ENCODE peak calls at places on chromosomes 11 and 22, in four cellular contexts. X, G, C and I are unnamed samples.

GRCh38 chr11:36774603-36775002 is 176.6 kb upstream of the RAG2 start:
- DNase-seq in G (no peak), C (peak; percentile 57), X (no peak), I (no peak)

GRCh38 chr11:119704849-119705248 is 24.2 kb downstream of the NECTIN1 start:
- DNase-seq in C (no peak), X (no peak), G (no peak), I (no peak)

GRCh38 chr11:120337133-120337895 is 1.1 kb downstream of the ARHGEF12 start:
- DNase-seq in C (peak; percentile 59), X (no peak), G (peak; percentile 52), I (peak; percentile 65)

GRCh38 chr11:72179804-72180396 is 12.0 kb upstream of the FOLR1 start:
- DNase-seq in X (no peak), G (no peak), C (no peak), I (no peak)

GRCh38 chr11:78244546-78245315 is 56.0 kb downstream of the USP35 start:
- DNase-seq in C (peak; percentile 75), X (no peak), G (no peak), I (no peak)

GRCh38 chr11:15843309-15843857 is 513.0 kb downstream of the SOX6 start:
- DNase-seq in G (peak; percentile 74), C (peak; percentile 71), X (no peak), I (no peak)

GRCh38 chr11:119006696-119007095 is 8.8 kb downstream of the CENATAC start:
- DNase-seq in C (no peak), X (no peak), G (no peak), I (no peak)

GRCh38 chr11:68862426-68862825 is 20.7 kb upstream of the CPT1A start:
- DNase-seq in C (no peak), G (no peak), X (no peak), I (no peak)

GRCh38 chr11:96309643-96310017 is 33.4 kb downstream of the MAML2 start:
- DNase-seq in C (no peak), X (no peak), G (no peak), I (no peak)

GRCh38 chr11:96311120-96311568 is 31.9 kb downstream of the MAML2 start:
- DNase-seq in X (no peak), G (no peak), C (peak; percentile 79), I (no peak)

GRCh38 chr11:96309001-96309642 is 33.9 kb downstream of the MAML2 start:
- DNase-seq in X (no peak), C (peak; percentile 82), G (no peak), I (no peak)

GRCh38 chr11:96307748-96308133 is 35.3 kb downstream of the MAML2 start:
- DNase-seq in G (no peak), X (no peak), C (peak; percentile 90), I (no peak)

DNA sequence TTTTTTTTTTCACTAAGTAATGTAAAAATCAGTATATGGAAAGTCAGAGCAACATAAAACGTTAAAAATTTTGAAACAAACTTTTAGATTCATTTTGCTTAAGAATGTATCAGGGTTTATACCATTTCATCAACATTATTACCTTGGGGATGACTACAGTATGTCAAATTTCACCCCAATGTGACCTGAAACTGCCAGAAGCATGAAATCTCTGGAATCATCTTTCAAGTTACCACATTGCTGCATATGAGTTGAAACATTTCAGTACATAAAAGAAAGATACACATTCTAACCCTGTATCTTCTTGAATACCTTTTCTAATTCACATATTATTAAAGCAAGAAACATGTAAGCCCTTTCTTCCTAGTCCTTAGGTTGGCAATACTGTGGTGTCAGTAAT is 32.8 kb downstream of the MAML2 start:
- DNase-seq in X (no peak), G (no peak), C (no peak), I (no peak)
- H3K27ac ChIP-seq in X (no peak overlapping the region), G (no peak overlapping the region), C (no peak overlapping the region), I (no peak overlapping the region)

GRCh38 chr22:19001204-19001603 is 65.1 kb upstream of the PRODH start:
- DNase-seq in G (no peak), C (no peak), X (no peak), I (no peak)
- H3K27ac ChIP-seq in G (no peak overlapping the region), C (no peak overlapping the region), X (no peak overlapping the region), I (no peak overlapping the region)

DNA sequence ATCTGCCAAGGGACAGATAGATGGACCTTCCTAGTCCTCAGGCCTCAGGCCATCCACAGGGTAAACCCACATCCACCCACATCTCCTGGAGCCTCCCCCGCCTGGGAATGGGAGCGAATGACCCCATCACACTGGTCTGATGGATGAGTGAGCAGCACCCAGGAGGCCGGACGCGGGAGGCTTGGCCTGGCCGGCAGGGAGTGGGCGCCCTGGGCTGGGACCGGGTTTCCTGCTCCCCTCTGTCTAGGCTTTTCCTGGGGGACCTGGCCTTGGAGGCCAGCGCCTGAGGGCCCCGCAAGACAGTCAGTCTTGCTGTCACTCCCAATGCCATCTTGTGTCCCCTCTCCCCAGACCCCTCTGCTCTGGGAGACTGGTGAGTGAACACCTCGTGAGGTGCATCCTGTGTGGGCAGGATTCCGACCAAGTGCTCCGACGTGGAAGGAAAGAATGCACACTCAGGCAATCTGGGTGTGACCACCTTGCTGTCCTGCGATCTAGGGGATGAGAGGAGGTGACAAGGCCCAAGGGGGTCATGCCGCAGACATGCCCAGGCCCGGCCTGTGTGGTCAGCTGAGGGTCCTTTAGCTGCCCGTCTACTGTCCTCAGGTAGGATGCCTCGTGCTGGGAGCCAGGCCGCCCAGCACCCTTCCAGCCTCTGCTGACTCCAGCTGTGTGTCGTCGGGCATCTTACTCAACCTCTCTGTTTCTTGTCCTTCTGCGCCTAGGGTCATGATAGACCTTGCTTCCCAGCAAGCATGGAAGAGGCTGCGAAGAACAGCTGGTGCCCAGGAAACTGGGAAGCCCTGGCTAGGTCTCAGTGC is 26.5 kb upstream of the WNT7B start:
- DNase-seq in C (no peak), X (no peak), G (no peak), I (no peak)
- H3K27ac ChIP-seq in C (no peak overlapping the region), X (no peak overlapping the region), G (no peak overlapping the region), I (peak overlapping the region; percentile 70)

GRCh38 chr22:18056161-18056666 is 21.6 kb upstream of the PEX26 start:
- DNase-seq in X (no peak), G (no peak), C (no peak), I (peak; percentile 68)
- H3K27ac ChIP-seq in X (no peak overlapping the region), G (peak overlapping the region; percentile 39), C (no peak overlapping the region), I (peak overlapping the region; percentile 80)

DNA sequence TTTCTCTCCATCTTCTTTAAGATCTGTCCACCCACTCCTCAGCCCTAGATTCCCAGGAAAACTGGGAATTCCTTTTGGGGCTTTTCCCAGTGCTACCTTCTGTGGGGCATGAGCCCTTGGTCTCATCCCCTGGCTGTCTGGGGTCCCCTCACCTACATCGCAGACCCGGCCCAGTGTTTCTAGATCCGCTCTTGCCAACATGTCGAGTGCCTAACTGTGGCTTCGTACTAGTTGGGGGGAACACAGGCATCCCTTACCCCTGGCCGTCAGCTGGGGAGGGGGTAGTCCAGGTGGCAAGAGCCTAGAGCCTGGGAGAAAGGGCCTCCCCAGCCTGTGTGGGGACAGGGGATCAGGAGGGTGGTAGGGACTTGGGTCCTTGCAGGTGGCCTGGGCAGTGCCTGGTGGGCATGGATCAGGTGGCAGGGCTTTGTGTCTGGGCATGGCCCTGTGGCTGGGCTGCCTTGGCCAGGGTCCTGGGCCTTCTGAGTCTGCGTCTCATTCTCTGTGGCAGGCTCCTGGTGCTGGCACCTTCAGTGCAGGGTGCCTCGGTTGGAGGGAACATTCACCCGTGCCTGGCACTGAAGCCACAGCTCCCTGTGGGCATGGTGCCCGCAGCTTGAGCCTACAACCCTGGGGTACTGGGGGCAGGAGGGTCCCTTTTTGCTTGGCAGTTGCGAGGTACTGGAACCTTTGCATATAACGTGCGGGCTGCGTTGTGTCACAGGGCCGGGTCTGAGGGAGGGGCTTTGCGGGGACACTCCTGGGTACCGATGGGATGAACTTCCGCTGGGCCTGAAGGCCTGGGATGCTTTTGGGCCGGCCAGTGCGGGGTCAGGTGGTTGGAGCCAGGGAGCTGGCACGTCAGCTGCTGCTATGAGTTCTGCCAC is 4.1 kb downstream of the KCNQ1 start:
- DNase-seq in X (no peak), C (no peak), G (no peak), I (no peak)
- H3K27ac ChIP-seq in X (no peak overlapping the region), C (no peak overlapping the region), G (no peak overlapping the region), I (peak overlapping the region; percentile 50)

DNA sequence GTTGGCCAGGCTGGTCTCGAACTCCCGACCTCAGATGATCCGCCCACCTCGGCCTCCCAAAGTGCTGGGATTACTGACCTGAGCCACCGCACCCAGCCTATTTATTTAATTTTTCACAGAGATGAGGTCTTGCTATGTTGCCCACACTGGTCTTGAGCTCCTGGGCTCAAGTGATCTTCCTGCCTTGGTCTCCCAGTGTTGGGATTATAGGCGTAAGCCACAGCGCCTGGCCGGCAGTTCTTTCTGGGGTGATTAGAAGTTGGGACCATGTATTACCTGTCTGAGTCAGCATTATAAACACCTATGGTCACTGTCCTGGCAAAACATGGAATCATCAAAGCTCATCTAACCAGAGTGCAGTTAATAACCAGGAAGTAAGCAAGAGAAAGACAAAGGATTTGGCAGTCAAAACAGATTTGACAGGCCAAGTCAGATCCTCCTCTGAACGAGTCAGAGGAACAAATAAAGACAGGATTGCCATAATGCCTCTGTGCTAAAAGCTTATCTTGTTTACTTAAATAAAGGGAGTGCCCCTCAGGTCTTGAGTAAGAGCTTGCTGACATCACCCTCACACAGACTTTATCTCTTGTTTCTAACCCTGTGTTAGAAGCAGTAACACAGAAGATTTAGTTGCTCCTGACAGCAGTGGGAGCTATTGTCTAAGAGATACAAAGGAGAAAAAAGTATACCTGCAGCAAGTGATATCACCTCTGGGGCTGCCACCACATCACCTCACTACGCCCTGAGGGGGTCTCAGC is 3.7 kb downstream of the SERPIND1 start:
- DNase-seq in C (peak; percentile 95), X (no peak), G (no peak), I (peak; percentile 40)
- H3K27ac ChIP-seq in C (peak overlapping the region; percentile 59), X (peak overlapping the region; percentile 71), G (no peak overlapping the region), I (peak overlapping the region; percentile 75)

DNA sequence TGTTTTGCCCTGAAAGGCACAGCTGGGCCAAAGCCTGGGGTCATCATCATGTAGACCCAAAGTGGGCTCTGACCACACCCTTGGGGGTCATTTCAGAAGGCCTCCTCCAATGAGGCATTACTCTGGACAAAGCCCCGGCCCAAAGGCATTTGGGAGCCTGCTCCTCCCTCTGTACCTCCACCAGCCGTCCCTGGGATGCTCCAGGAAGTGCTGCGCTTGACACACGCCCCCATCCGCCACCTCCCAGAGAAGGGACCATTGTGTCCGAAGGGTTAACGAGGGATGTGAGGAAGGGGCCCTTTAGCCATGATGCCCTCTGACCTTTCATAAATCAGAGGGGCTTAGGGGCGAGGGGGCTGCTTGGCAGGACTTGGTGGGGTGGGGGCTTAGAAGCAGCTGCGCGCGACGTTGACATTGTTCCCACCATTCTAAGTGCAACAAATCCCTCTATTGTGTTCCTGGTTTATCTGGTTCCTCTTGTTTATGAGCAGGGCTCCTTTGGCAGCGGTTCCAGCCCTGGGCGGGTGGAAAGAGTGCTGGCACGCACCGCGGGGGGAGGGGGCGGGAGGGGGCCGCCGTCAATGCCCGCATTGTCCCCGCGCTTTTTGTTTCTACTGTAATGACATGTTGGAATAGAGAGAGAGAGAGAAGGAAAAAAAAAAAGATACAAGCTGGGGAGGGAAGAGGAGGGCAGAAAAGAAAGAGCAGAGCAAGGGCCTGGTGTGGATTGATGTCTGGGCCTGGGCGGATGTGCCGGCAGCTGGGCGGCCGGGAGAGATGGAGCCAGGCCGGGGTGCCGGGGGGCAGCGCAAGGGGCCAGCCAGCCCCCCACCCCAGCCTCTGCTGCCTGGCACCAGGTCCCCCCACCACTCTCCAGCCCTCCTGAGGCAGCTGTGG is 32.1 kb upstream of the SOX10 start:
- DNase-seq in X (no peak), C (peak; percentile 80), G (peak; percentile 93), I (peak; percentile 71)
- H3K27ac ChIP-seq in X (no peak overlapping the region), C (no peak overlapping the region), G (peak overlapping the region; percentile 92), I (peak overlapping the region; percentile 65)

DNA sequence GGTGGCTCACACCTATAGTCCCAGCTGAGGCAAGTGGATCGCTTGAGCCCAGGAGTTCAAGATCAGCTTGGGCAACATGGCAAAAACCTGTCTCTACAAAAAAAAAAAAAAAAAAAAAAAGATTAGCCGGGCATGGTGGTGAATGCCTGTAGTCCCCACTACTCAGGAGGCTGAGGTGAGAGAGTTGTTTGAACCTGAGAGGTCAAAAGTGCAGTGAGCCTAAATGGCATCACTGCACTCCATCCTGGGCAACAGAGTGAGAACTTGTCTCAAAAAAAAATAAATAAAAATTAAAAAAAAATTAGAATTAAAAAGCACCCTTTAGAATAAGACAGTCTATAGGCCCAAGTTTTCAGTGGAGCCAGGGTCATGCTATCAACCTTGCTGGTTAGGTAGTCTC is 95.5 kb downstream of the PDHX start:
- DNase-seq in X (no peak), C (no peak), G (no peak), I (no peak)
- H3K27ac ChIP-seq in X (no peak overlapping the region), C (no peak overlapping the region), G (no peak overlapping the region), I (no peak overlapping the region)